ENCODE peak calls at places on chromosomes 1 and 21, in eight cellular contexts. One of them, this sample, is unnamed.
A peak's percentile ranks its signal among the peaks of the same experiment; 100 is the strongest.

GRCh38 chr1:42419449-42419848 is 36.4 kb downstream of the ZMYND12 start:
- DNase-seq in C1 segment of cervical spinal cord: no peak
- DNase-seq in neural progenitor cell: no peak
- DNase-seq in epithelial cell of proximal tubule: no peak
- DNase-seq in sciatic nerve: no peak
- DNase-seq in stromal cell of bone marrow: no peak
- DNase-seq in choroid plexus epithelial cell: no peak
- DNase-seq in astrocyte of the spinal cord: no peak
- DNase-seq in this sample: no peak

GRCh38 chr1:108533351-108534083 is 26.4 kb upstream of the EEIG2 start:
- DNase-seq in stromal cell of bone marrow: no peak
- DNase-seq in astrocyte of the spinal cord: no peak
- DNase-seq in neural progenitor cell: no peak
- DNase-seq in C1 segment of cervical spinal cord: no peak
- DNase-seq in sciatic nerve: no peak
- DNase-seq in choroid plexus epithelial cell: no peak
- DNase-seq in epithelial cell of proximal tubule: no peak
- DNase-seq in this sample: no peak

GRCh38 chr1:96365596-96365995 is 356.0 kb upstream of the PTBP2 start:
- DNase-seq in epithelial cell of proximal tubule: no peak
- DNase-seq in sciatic nerve: no peak
- DNase-seq in stromal cell of bone marrow: no peak
- DNase-seq in astrocyte of the spinal cord: no peak
- DNase-seq in choroid plexus epithelial cell: peak; percentile 65
- DNase-seq in C1 segment of cervical spinal cord: no peak
- DNase-seq in neural progenitor cell: no peak
- DNase-seq in this sample: no peak

GRCh38 chr1:150925080-150925479 is 1.1 kb upstream of the SETDB1 start:
- DNase-seq in C1 segment of cervical spinal cord: no peak
- DNase-seq in neural progenitor cell: no peak
- DNase-seq in stromal cell of bone marrow: no peak
- DNase-seq in choroid plexus epithelial cell: peak; percentile 27
- DNase-seq in epithelial cell of proximal tubule: no peak
- DNase-seq in sciatic nerve: no peak
- DNase-seq in astrocyte of the spinal cord: no peak
- DNase-seq in this sample: no peak

GRCh38 chr1:216749219-216749618 is 26.0 kb upstream of the ESRRG start:
- DNase-seq in choroid plexus epithelial cell: no peak
- DNase-seq in sciatic nerve: no peak
- DNase-seq in astrocyte of the spinal cord: no peak
- DNase-seq in stromal cell of bone marrow: no peak
- DNase-seq in neural progenitor cell: peak; percentile 82
- DNase-seq in epithelial cell of proximal tubule: no peak
- DNase-seq in C1 segment of cervical spinal cord: no peak
- DNase-seq in this sample: no peak

GRCh38 chr1:185699874-185700273 is 34.3 kb upstream of the HMCN1 start:
- DNase-seq in sciatic nerve: no peak
- DNase-seq in C1 segment of cervical spinal cord: no peak
- DNase-seq in neural progenitor cell: no peak
- DNase-seq in astrocyte of the spinal cord: no peak
- DNase-seq in epithelial cell of proximal tubule: no peak
- DNase-seq in choroid plexus epithelial cell: no peak
- DNase-seq in stromal cell of bone marrow: no peak
- DNase-seq in this sample: no peak

GRCh38 chr1:184838374-184838995 is 83.8 kb upstream of the EDEM3 start:
- DNase-seq in choroid plexus epithelial cell: peak; percentile 93
- DNase-seq in sciatic nerve: no peak
- DNase-seq in epithelial cell of proximal tubule: peak; percentile 67
- DNase-seq in neural progenitor cell: no peak
- DNase-seq in C1 segment of cervical spinal cord: no peak
- DNase-seq in astrocyte of the spinal cord: peak; percentile 93
- DNase-seq in stromal cell of bone marrow: peak; percentile 99
- DNase-seq in this sample: peak; percentile 85

GRCh38 chr21:38323721-38324591 is 67.2 kb downstream of the KCNJ15 start:
- DNase-seq in epithelial cell of proximal tubule: peak; percentile 83
- DNase-seq in C1 segment of cervical spinal cord: no peak
- DNase-seq in sciatic nerve: no peak
- DNase-seq in choroid plexus epithelial cell: peak; percentile 88
- DNase-seq in astrocyte of the spinal cord: peak; percentile 98
- DNase-seq in neural progenitor cell: peak; percentile 6
- DNase-seq in stromal cell of bone marrow: peak; percentile 98
- DNase-seq in this sample: no peak

GRCh38 chr1:149843302-149844041 is 55.9 kb upstream of the BOLA1 start:
- DNase-seq in sciatic nerve: no peak
- DNase-seq in neural progenitor cell: peak; percentile 31
- DNase-seq in stromal cell of bone marrow: no peak
- DNase-seq in C1 segment of cervical spinal cord: no peak
- DNase-seq in epithelial cell of proximal tubule: no peak
- DNase-seq in astrocyte of the spinal cord: peak; percentile 10
- DNase-seq in choroid plexus epithelial cell: peak; percentile 19
- DNase-seq in this sample: no peak

GRCh38 chr21:45152265-45152746 is 77.9 kb downstream of the ADARB1 start:
- DNase-seq in epithelial cell of proximal tubule: no peak
- DNase-seq in astrocyte of the spinal cord: peak; percentile 26
- DNase-seq in C1 segment of cervical spinal cord: no peak
- DNase-seq in neural progenitor cell: peak; percentile 77
- DNase-seq in stromal cell of bone marrow: no peak
- DNase-seq in sciatic nerve: no peak
- DNase-seq in choroid plexus epithelial cell: peak; percentile 48
- DNase-seq in this sample: no peak